ENCODE peak calls at places on chromosomes 13 and 19, in six cellular contexts. I is prostate gland, H is gastrocnemius medialis, M is adrenal gland, A is breast epithelium, K is esophagus squamous epithelium. T is an unnamed sample.

GRCh38 chr19:35153701-35154534 is 617 bp upstream of the FXYD5 start:
- DNase-seq in I (no peak), H (no peak), M (no peak), A (no peak), K (no peak), T (no peak)

GRCh38 chr19:24065243-24065642 is 21.7 kb upstream of the ZNF254 start:
- DNase-seq in I (no peak), H (peak), M (no peak), A (no peak), K (no peak), T (no peak)

GRCh38 chr19:52735734-52736133 is 890 bp upstream of the ZNF611 start:
- DNase-seq in I (peak), H (peak), M (peak), A (peak), K (no peak), T (peak)

GRCh38 chr19:4284176-4284958 is 5.3 kb downstream of the SHD start:
- DNase-seq in I (no peak), H (no peak), M (no peak), A (no peak), K (no peak), T (no peak)

GRCh38 chr19:47240561-47240960 is 9.6 kb upstream of the BBC3 start:
- DNase-seq in I (no peak), H (no peak), M (no peak), A (no peak), K (no peak), T (no peak)

GRCh38 chr19:45901432-45901903 is 945 bp downstream of the MYPOP start:
- DNase-seq in I (no peak), H (peak), M (peak), A (no peak), K (no peak), T (peak)

GRCh38 chr13:110400786-110401533 is 93.9 kb downstream of the COL4A2 start:
- DNase-seq in I (no peak), H (no peak), M (no peak), A (no peak), K (no peak), T (no peak)

GRCh38 chr13:99926014-99926731 is 45.4 kb downstream of the ZIC5 start:
- DNase-seq in I (peak), H (no peak), M (peak), A (no peak), K (no peak), T (no peak)

GRCh38 chr19:7506385-7507328 is 9.2 kb upstream of the ZNF358 start:
- DNase-seq in I (no peak), H (peak), M (peak), A (no peak), K (peak), T (peak)

GRCh38 chr19:13150187-13150918 is at the start of the genes IER2 and STX10:
- DNase-seq in I (peak), H (peak), M (peak), A (peak), K (peak), T (peak)

GRCh38 chr19:46232029-46232428 is 2.5 kb downstream of the IGFL1 start:
- DNase-seq in I (peak), H (no peak), M (no peak), A (no peak), K (no peak), T (no peak)

GRCh38 chr13:30477346-30478235 is 11.9 kb upstream of the HMGB1 start:
- DNase-seq in I (peak), H (no peak), M (no peak), A (no peak), K (no peak), T (no peak)

GRCh38 chr19:35013047-35013819 is 13.1 kb downstream of the GRAMD1A start:
- DNase-seq in I (peak), H (peak), M (peak), A (no peak), K (no peak), T (peak)

DNA sequence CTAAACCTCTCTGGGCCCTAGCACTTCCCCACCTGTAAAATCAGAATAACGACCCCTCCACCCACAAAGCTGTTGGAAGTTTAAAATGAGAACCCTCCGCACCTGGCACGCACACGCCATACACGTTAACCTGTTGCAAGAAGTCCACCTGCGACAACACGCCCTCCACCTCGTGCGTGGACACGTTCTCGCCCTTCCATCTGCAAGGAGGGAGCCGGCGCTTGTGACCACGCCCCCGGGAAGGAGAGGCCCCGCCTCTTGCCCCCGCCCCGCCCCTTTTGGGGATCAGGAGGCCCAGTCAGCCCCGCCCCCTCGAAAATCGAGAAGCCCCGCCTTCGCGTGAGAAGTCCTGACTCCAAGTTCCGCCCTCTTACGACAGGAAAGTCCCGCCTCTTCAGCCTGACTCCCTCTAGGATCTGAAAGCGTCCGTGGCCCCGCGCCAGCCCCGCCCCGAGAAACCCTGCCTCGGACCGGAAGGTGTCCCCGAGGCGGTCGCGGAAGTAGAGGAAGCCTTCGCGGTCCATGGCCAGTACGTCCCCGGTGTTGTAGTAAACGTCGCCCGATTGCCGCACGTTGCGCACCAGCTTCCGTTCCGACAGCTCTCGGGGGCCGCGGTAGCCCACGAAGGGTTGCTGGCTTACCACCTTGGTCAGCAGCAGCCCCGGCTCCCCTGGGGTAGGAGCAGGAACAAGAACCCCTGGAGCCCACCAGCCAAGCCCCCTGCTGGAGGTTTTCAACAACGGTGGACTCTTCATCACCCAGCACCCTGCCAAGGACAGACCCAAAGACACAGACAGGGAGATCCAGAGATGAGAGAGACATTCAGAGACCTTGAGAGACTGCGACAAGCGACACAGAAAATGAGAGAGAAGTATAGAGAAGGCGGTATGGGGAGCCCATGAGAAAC is 12.5 kb downstream of the SLC27A5 start:
- DNase-seq in I (peak), H (peak), M (peak), A (peak), K (peak), T (peak)
- TF ChIP-seq CTCF in I (peak), H (peak), M (peak), A (peak), K (peak), T (peak)

GRCh38 chr19:1397838-1398237 is 3.5 kb downstream of the GAMT start:
- DNase-seq in I (no peak), H (no peak), M (no peak), A (no peak), K (no peak), T (no peak)

GRCh38 chr19:1399745-1400144 is 1.6 kb downstream of the GAMT start:
- DNase-seq in I (no peak), H (no peak), M (no peak), A (no peak), K (no peak), T (no peak)

GRCh38 chr19:1396768-1397679 is 4.3 kb downstream of the GAMT start:
- DNase-seq in I (no peak), H (peak), M (no peak), A (no peak), K (no peak), T (no peak)

GRCh38 chr19:1400281-1401137 is 833 bp downstream of the GAMT start:
- DNase-seq in I (no peak), H (peak), M (peak), A (no peak), K (no peak), T (no peak)

DNA sequence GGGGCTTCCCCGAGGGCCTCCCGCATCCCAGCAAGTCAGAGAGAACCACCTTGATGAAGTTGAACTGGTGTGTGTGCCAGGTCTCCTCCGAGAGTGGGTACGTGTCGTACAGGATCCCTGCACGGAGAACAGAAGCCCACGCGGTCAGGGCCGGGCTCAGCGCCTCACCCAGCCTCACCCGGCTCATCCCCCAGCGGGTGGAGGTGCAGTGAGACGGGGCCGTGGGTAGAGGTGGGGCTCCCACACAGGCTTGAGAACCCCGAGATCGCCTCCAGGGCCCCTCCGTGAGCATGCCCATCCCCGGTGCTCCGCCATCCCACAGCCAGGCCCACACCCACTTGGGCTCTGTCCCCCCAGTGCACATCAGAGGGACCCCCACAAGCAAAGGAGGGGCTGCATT is 2.3 kb downstream of the GAMT start:
- DNase-seq in I (no peak), H (no peak), M (no peak), A (no peak), K (no peak), T (no peak)
- H3K27ac ChIP-seq in I (no peak), H (no peak), M (no peak), A (no peak), K (no peak), T (no peak)

GRCh38 chr19:57527136-57527881 is at the start of gene ZNF549:
- DNase-seq in I (peak), H (peak), M (peak), A (peak), K (peak), T (peak)
- TF ChIP-seq POLR2A in I (no peak), H (no peak), M (peak), A (no peak), K (no peak), T (no peak)

GRCh38 chr19:43380771-43381386 is 27.4 kb downstream of the CD177 start:
- DNase-seq in I (peak), H (no peak), M (no peak), A (no peak), K (no peak), T (no peak)
- TF ChIP-seq CTCF in I (no peak), H (no peak), M (no peak), A (no peak), K (no peak), T (no peak)

DNA sequence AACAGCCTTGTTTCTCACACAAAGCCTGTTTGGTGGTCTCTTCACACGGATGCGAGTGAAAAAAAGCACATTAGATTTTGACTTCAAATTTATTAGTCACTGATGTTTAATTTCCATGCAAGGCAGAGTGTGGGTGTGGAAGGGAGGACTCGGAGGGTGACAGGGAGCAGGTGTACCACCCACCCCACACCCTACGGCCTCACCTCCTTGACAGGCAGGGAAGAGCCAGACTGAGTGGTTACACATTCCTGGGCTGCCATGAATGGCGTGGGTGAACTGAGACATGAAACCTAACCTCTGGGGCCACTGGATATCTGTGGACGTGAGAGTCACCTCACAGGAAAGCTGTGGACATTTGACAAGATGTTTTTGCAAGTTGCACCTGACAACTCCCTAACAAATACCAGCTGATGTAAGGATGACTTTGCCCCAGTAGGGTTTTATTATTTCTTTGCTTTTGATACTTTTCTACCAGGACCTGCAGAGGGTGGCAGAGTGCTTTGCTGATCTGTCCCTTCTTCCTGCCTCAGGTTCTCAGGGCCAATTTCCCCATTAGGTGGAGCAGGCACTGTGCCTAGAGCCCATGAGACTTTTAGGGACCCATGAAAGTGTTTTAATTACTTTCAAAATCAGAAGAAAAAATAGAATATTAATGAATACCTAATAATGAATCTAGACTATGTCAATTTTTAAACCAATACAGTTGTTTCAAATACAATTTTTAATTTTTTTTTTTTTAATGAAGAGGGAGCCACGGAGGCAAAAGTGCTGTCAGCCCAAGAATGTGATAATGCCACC is 58.2 kb upstream of the CYSLTR2 start:
- DNase-seq in I (peak), H (peak), M (peak), A (no peak), K (no peak), T (peak)
- H3K27ac ChIP-seq in I (no peak), H (no peak), M (no peak), A (no peak), K (no peak), T (no peak)

GRCh38 chr19:43634877-43635560 is 4.6 kb downstream of the CADM4 start:
- DNase-seq in I (no peak), H (no peak), M (no peak), A (no peak), K (no peak), T (no peak)
- TF ChIP-seq POLR2A in I (no peak), H (no peak), M (no peak), A (no peak), K (no peak), T (no peak)

GRCh38 chr19:18915639-18916038 is 3.5 kb downstream of the COPE start:
- DNase-seq in I (no peak), H (peak), M (peak), A (no peak), K (no peak), T (no peak)
- TF ChIP-seq CTCF in I (no peak), H (no peak), M (peak), A (peak), K (peak), T (peak)

DNA sequence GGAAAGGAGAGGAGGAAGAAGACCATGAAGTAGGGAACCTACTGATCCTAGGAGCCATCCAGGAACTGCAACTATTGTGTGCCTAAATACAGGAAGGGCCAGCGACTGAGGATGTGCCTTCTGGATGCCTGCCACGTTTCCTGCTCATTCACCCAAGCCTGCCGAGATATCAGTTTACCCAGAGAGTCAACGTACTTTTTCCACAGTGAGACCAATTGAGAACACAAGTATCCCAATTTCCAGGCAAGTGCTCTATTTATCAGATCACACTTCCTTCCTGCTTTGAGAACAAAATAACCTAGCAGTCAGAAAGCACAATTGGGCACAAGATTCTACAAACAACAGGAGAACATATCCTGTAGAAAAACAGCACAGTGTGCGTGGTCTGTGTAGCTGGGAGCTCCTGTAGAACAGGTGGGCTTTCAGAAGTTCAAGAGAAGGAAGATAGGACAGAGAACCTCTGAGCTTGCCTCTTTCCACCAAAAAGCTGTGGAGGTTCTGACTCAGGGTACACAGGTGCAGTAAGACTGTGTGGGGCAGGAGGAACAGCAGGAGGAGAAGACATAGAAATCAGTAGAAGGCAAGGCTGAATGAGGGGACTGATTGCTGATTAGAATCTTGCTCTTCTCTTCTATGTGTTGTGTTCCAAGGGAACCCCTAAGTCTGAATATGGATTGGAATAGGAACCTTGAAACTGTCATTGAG is 122.6 kb downstream of the AKAP11 start:
- DNase-seq in I (no peak), H (no peak), M (peak), A (no peak), K (no peak), T (no peak)
- H3K27ac ChIP-seq in I (no peak), H (no peak), M (no peak), A (no peak), K (no peak), T (no peak)

DNA sequence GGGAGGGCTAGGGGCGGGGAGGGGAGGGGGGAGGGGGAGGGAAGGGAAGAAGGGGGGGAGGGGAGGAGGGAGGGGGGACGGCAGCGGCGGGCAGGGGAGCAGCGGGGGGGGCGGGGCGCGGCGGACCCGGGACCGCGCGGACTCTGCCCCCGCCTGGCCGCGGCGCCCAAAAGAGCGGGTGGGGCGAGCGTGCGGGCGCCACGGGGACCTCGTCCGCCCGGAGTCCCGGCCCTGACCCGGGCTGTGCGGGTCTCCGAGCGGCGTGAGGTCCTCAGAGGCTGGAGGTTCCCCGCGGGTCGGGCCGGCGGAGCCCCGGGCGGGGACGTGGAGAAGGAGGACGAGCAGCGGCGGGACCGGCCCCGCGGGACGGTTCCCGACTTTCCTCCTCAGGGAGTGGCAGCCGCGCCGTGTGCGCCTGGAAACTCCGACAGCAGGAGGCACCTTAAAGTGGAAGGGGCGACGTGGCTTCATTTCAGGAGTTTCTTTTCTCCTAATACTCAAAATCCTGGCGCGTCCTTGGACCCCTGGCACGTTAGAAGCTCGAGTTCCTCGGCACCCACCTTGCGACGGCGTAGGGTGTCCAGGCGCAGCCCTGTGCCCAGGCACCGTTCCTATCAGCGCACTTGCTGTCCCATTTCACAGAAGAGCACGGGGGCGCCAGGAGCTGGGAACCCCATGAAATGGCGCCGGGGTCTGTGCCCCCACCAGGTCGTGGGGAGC is 518 bp upstream of the PLPP2 start:
- DNase-seq in I (no peak), H (no peak), M (no peak), A (peak), K (no peak), T (no peak)
- TF ChIP-seq POLR2A in I (no peak), H (no peak), M (no peak), A (no peak), K (no peak), T (no peak)

T was measured in uterus.